ENCODE peak calls at places on chromosomes 11 and 22, in four cellular contexts. V is heart right ventricle, S is AG09309, C is A549. E is an unnamed sample.

GRCh38 chr22:21014202-21015050 is 539 bp upstream of the P2RX6 start:
- DNase-seq in V (peak), S (peak), C (peak), E (peak)

GRCh38 chr11:11313426-11313825 is 39.6 kb downstream of the CSNK2A3 start:
- DNase-seq in V (no peak), S (peak), C (peak), E (peak)

GRCh38 chr11:78420796-78421209 is 3.2 kb upstream of the GAB2 start:
- DNase-seq in V (peak), S (no peak), C (no peak), E (peak)

GRCh38 chr11:119795231-119795630 is 66.2 kb upstream of the NECTIN1 start:
- DNase-seq in V (no peak), S (peak), C (peak), E (no peak)

GRCh38 chr22:41968601-41969000 is 642 bp upstream of the SEPTIN3 start:
- DNase-seq in V (no peak), S (no peak), C (no peak), E (no peak)

GRCh38 chr11:12719221-12719620 is 45.0 kb downstream of the TEAD1 start:
- DNase-seq in V (no peak), S (no peak), C (no peak), E (no peak)

GRCh38 chr11:8352852-8353505 is 89.3 kb upstream of the LMO1 start:
- DNase-seq in V (no peak), S (no peak), C (peak), E (no peak)

GRCh38 chr22:45710469-45710868 is 38.8 kb downstream of the ATXN10 start:
- DNase-seq in V (no peak), S (no peak), C (no peak), E (no peak)

GRCh38 chr11:108431997-108432396 is 35.3 kb downstream of the C11orf65 start:
- DNase-seq in V (no peak), S (no peak), C (no peak), E (no peak)

GRCh38 chr11:103157542-103157941 is 48.3 kb downstream of the DYNC2H1 start:
- DNase-seq in V (no peak), S (no peak), C (no peak), E (no peak)

GRCh38 chr11:20601221-20601914 is 2.0 kb downstream of the SLC6A5 start:
- DNase-seq in V (no peak), S (no peak), C (no peak), E (no peak)

GRCh38 chr11:87421422-87421821 is 383.7 kb downstream of the TMEM135 start:
- DNase-seq in V (no peak), S (peak), C (peak), E (peak)

GRCh38 chr22:45994516-45995404 is 17.8 kb upstream of the WNT7B start:
- DNase-seq in V (peak), S (no peak), C (peak), E (no peak)

GRCh38 chr11:9265211-9266131 is at the start of gene DENND5A:
- DNase-seq in V (peak), S (peak), C (peak), E (no peak)

GRCh38 chr11:117197516-117198456 is 1.4 kb upstream of the TAGLN start:
- DNase-seq in V (peak), S (no peak), C (peak), E (no peak)

GRCh38 chr11:117199916-117200812 is 994 bp downstream of the TAGLN start:
- DNase-seq in V (peak), S (no peak), C (no peak), E (no peak)

GRCh38 chr11:117200813-117201515 is 1.8 kb downstream of the TAGLN start:
- DNase-seq in V (no peak), S (no peak), C (no peak), E (no peak)

GRCh38 chr11:117198613-117199012 is 557 bp upstream of the TAGLN start:
- DNase-seq in V (peak), S (no peak), C (no peak), E (no peak)

GRCh38 chr11:117199061-117199915 is at the start of gene TAGLN:
- DNase-seq in V (peak), S (peak), C (peak), E (no peak)
- H3K4me3 ChIP-seq in V (peak), S (peak), C (peak), E (no peak)

DNA sequence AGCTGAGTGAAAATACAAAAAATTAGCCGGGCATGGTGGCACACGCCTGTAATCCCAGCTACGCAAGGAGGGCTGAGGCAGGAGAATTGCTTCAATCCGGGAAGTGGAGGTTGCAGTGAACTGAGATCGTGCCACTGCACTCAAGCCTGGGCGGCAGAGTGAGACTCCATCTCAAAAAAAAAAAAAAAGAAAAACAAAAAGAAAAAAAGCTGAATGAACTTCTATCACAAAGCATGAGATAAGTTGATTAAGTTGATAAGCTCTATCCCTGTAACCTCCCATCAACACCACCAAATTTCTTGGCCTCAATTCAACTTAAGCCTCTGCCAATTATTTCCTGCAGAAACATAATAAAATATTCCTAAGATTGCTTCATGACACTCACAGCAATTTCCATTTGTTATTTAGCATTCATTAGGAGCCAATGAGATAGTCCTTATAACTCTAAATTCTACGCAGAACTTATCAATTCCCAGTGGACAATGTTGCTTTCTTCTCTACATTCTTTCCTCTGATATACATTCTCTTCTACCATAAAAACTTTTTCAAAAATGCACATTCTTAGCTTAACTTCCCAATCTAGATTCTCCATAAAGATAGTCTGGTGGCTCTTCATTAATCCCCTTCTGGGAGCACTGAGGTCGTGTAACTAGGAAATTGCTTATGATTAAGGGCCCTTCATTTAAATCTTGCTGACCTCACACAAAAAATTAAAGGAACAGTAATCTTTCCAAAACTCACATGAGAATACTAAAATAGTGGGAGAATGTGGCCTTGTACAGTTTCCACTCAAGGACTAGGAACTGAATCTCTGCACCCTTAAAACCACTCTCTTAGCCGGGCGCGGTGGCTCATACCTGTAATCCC is 2.9 kb downstream of the AMBRA1 start:
- DNase-seq in V (no peak), S (no peak), C (no peak), E (no peak)
- H3K4me3 ChIP-seq in V (no peak), S (no peak), C (no peak), E (no peak)

GRCh38 chr11:850777-851762 is 8.4 kb downstream of the TSPAN4 start:
- DNase-seq in V (no peak), S (no peak), C (no peak), E (no peak)
- H3K4me3 ChIP-seq in V (no peak), S (no peak), C (no peak), E (no peak)

DNA sequence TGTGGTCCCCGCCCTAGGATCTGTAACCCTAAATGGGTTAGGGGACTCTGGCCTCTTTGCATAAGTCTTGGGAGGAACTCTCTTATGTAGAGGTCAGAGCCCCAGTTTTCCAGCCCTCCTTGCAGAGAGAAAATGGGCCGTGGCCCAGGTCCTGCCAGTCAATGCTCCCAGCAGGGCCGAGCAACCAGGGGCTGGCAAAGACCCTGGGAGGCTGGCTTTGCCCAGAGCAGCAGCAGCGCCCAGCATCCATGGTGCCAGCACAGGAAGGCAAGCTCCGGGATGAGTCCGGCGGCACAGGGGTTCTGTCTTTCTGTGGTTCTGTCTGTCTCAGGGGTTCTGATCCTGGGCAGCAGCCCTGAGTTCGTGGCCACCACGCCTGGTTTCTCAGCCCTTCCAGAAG is 684.8 kb downstream of the BRD1 start:
- DNase-seq in V (no peak), S (no peak), C (no peak), E (no peak)
- H3K4me3 ChIP-seq in V (no peak), S (no peak), C (no peak), E (no peak)

GRCh38 chr22:44180706-44181032 is at the start of gene PARVG:
- DNase-seq in V (no peak), S (no peak), C (no peak), E (peak)

GRCh38 chr22:44181033-44181911 is 547 bp downstream of the PARVG start:
- DNase-seq in V (peak), S (no peak), C (no peak), E (peak)

GRCh38 chr22:44182591-44183588 is 2.2 kb downstream of the PARVG start:
- DNase-seq in V (peak), S (no peak), C (no peak), E (peak)

GRCh38 chr22:44179989-44180705 is 578 bp upstream of the PARVG start:
- DNase-seq in V (no peak), S (no peak), C (no peak), E (no peak)

DNA sequence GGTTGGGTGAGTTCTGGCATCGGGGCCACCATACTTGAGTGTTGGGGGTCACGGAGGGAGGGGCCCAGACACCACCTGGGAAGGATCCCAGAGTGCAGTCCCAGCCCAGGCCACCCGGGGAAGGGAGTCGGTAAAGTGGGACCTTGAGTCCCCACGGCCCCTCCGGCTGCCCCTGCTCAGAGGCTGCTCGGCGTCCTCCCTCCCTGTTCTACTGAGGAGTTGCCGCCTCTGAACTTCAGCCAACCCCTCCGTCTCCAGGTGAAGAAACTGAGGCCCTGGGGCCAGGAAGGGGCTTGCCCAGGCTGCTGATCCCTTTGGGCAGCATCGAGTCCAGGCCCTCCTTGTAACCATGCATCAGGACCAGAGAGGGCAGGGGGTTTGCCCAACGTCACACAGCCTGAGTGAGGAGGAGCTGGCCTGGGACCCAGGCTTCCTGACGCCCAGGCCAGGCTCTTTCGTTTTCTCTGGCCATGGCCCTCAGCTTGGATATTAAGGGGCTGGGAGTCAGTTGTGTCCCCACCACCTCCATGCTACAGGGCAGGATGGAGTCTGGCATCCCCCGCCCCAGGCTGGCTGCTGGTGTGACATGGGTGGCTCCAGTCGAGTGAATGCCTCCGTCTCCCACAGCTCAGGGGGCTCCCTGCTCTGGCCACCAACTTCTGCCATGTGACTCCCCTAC is 1.3 kb downstream of the PARVG start:
- DNase-seq in V (no peak), S (no peak), C (no peak), E (peak)
- H3K4me3 ChIP-seq in V (peak), S (no peak), C (no peak), E (peak)

DNA sequence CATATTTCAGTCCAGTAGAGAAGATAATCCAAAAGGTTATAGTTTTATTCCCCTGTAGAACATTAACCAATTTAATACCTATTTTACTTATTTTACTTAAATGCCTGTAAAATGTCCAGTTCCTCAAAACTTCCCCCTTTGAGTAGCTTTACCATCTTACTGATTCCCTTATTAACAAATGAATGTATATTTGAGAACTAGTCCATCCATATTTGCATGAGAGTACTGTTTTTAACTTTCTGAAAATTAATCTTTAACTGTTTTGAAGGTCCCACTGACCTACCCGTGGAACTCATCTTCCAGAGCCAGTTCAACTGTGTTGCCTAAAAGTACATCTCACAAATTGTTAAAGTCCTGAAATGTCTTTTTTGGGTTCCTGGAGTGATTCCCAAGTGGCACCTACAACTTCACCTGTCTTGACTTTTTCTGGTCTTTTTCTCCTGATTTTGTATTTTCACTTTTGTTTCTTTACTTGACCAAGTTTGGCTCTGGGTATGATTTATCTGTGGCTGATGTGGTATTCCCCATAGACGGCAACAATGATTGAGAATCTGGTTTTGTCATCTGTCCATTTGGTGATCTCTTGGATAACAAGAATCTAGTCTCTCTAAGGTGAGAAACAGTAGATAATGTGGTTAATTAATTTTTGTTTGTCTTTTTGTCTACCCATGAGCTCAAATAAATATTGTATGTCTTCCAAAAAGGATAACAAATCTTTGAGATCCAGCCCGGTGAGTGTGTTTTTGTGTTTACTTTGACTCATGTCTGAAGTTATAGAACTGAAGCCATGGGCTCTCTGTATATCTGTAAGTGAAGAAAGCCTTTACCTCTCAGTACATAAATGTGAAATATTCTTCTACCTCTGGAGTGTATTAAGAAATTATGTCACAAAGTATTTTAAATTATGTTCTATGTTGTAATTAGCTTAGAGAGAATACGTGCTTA is 174.2 kb downstream of the ETS1 start:
- DNase-seq in V (no peak), S (no peak), C (peak), E (no peak)
- H3K4me3 ChIP-seq in V (no peak), S (no peak), C (no peak), E (no peak)

GRCh38 chr11:2625183-2625582 is 74.6 kb downstream of the KCNQ1OT1 start:
- DNase-seq in V (no peak), S (no peak), C (no peak), E (no peak)

GRCh38 chr11:2631161-2631560 is 68.6 kb downstream of the KCNQ1OT1 start:
- DNase-seq in V (no peak), S (no peak), C (no peak), E (no peak)

GRCh38 chr11:2630679-2631078 is 69.1 kb downstream of the KCNQ1OT1 start:
- DNase-seq in V (no peak), S (no peak), C (no peak), E (no peak)
- H3K4me3 ChIP-seq in V (no peak), S (no peak), C (no peak), E (no peak)

DNA sequence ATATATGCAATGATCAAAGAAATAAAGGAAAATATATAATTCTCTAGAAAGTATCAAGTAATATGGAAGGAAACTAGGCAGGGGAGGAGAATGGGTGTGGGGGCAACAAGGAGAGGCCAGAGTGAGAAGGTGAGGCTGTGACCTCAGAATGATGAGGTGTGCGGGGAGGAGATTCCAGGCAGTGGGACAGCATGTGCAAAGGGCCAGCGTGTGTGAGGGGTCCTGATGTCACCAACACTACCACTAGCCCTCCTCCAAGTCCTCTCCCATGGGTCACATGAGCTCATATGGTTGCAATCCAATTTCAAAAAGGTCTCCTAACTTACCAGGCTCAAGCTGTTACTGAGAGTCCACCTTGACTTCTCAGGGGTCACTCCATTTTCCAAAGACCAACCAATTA is 463.9 kb downstream of the MN1 start:
- DNase-seq in V (no peak), S (no peak), C (no peak), E (no peak)
- H3K4me3 ChIP-seq in V (no peak), S (no peak), C (no peak), E (no peak)